ENCODE peak calls at places on chromosome 13, in ten cellular contexts. One of them, this sample, is unnamed.

GRCh38 chr13:113588394-113589111 is 4.0 kb downstream of the TFDP1 start:
- DNase-seq in brain microvascular endothelial cell: no peak
- DNase-seq in A549: no peak
- DNase-seq in colonic mucosa: peak
- DNase-seq in uterus: peak
- DNase-seq in suprapubic skin: peak
- DNase-seq in dorsolateral prefrontal cortex: peak
- DNase-seq in thoracic aorta: no peak
- DNase-seq in right atrium auricular region: peak
- DNase-seq in IMR-90: no peak
- DNase-seq in this sample: no peak

GRCh38 chr13:32829269-32829668 is 187.0 kb upstream of the KL start:
- DNase-seq in brain microvascular endothelial cell: peak
- DNase-seq in A549: no peak
- DNase-seq in colonic mucosa: no peak
- DNase-seq in uterus: no peak
- DNase-seq in suprapubic skin: no peak
- DNase-seq in dorsolateral prefrontal cortex: no peak
- DNase-seq in thoracic aorta: no peak
- DNase-seq in right atrium auricular region: no peak
- DNase-seq in IMR-90: no peak
- DNase-seq in this sample: no peak

GRCh38 chr13:72495681-72496080 is 231.7 kb downstream of the MZT1 start:
- DNase-seq in brain microvascular endothelial cell: no peak
- DNase-seq in A549: no peak
- DNase-seq in colonic mucosa: no peak
- DNase-seq in uterus: no peak
- DNase-seq in suprapubic skin: no peak
- DNase-seq in dorsolateral prefrontal cortex: no peak
- DNase-seq in thoracic aorta: no peak
- DNase-seq in right atrium auricular region: no peak
- DNase-seq in IMR-90: no peak
- DNase-seq in this sample: no peak

GRCh38 chr13:24274452-24274971 is 34.9 kb upstream of the C1QTNF9 start:
- DNase-seq in brain microvascular endothelial cell: no peak
- DNase-seq in A549: no peak
- DNase-seq in colonic mucosa: no peak
- DNase-seq in uterus: no peak
- DNase-seq in suprapubic skin: no peak
- DNase-seq in dorsolateral prefrontal cortex: no peak
- DNase-seq in thoracic aorta: no peak
- DNase-seq in right atrium auricular region: peak
- DNase-seq in IMR-90: peak
- DNase-seq in this sample: no peak

GRCh38 chr13:79880820-79881219 is 399.9 kb downstream of the NDFIP2 start:
- DNase-seq in brain microvascular endothelial cell: no peak
- DNase-seq in A549: no peak
- DNase-seq in colonic mucosa: no peak
- DNase-seq in uterus: no peak
- DNase-seq in suprapubic skin: no peak
- DNase-seq in dorsolateral prefrontal cortex: no peak
- DNase-seq in thoracic aorta: no peak
- DNase-seq in right atrium auricular region: no peak
- DNase-seq in IMR-90: no peak
- DNase-seq in this sample: no peak

GRCh38 chr13:62119739-62120700 is 704.4 kb upstream of the PCDH20 start:
- DNase-seq in brain microvascular endothelial cell: no peak
- DNase-seq in A549: peak
- DNase-seq in colonic mucosa: no peak
- DNase-seq in uterus: no peak
- DNase-seq in suprapubic skin: no peak
- DNase-seq in dorsolateral prefrontal cortex: no peak
- DNase-seq in thoracic aorta: no peak
- DNase-seq in right atrium auricular region: no peak
- DNase-seq in IMR-90: peak
- DNase-seq in this sample: peak

GRCh38 chr13:29861694-29862110 is 11.3 kb upstream of the UBL3 start:
- DNase-seq in brain microvascular endothelial cell: peak
- DNase-seq in A549: no peak
- DNase-seq in colonic mucosa: no peak
- DNase-seq in uterus: no peak
- DNase-seq in suprapubic skin: no peak
- DNase-seq in dorsolateral prefrontal cortex: no peak
- DNase-seq in thoracic aorta: no peak
- DNase-seq in right atrium auricular region: no peak
- DNase-seq in IMR-90: peak
- DNase-seq in this sample: no peak

GRCh38 chr13:94480672-94481145 is 1.2 kb upstream of the DCT start:
- DNase-seq in brain microvascular endothelial cell: no peak
- DNase-seq in A549: no peak
- DNase-seq in colonic mucosa: no peak
- DNase-seq in uterus: no peak
- DNase-seq in suprapubic skin: no peak
- DNase-seq in dorsolateral prefrontal cortex: no peak
- DNase-seq in thoracic aorta: no peak
- DNase-seq in right atrium auricular region: no peak
- DNase-seq in IMR-90: peak
- DNase-seq in this sample: peak

GRCh38 chr13:48066310-48066989 is 28.5 kb downstream of the MED4 start:
- DNase-seq in brain microvascular endothelial cell: no peak
- DNase-seq in A549: no peak
- DNase-seq in colonic mucosa: no peak
- DNase-seq in uterus: no peak
- DNase-seq in suprapubic skin: no peak
- DNase-seq in dorsolateral prefrontal cortex: no peak
- DNase-seq in thoracic aorta: no peak
- DNase-seq in right atrium auricular region: no peak
- DNase-seq in IMR-90: peak
- DNase-seq in this sample: no peak

GRCh38 chr13:74444161-74444571 is 310.0 kb upstream of the KLF12 start:
- DNase-seq in brain microvascular endothelial cell: no peak
- DNase-seq in A549: no peak
- DNase-seq in colonic mucosa: no peak
- DNase-seq in uterus: no peak
- DNase-seq in suprapubic skin: no peak
- DNase-seq in dorsolateral prefrontal cortex: no peak
- DNase-seq in thoracic aorta: no peak
- DNase-seq in right atrium auricular region: no peak
- DNase-seq in IMR-90: no peak
- DNase-seq in this sample: peak

GRCh38 chr13:44148159-44148929 is 225.3 kb upstream of the SERP2 start:
- DNase-seq in brain microvascular endothelial cell: no peak
- DNase-seq in A549: no peak
- DNase-seq in colonic mucosa: no peak
- DNase-seq in uterus: no peak
- DNase-seq in suprapubic skin: no peak
- DNase-seq in dorsolateral prefrontal cortex: no peak
- DNase-seq in thoracic aorta: no peak
- DNase-seq in right atrium auricular region: no peak
- DNase-seq in IMR-90: peak
- DNase-seq in this sample: no peak

GRCh38 chr13:45068036-45069001 is 52.0 kb upstream of the GTF2F2 start:
- DNase-seq in brain microvascular endothelial cell: no peak
- DNase-seq in A549: no peak
- DNase-seq in colonic mucosa: no peak
- DNase-seq in uterus: no peak
- DNase-seq in suprapubic skin: no peak
- DNase-seq in dorsolateral prefrontal cortex: no peak
- DNase-seq in thoracic aorta: no peak
- DNase-seq in right atrium auricular region: no peak
- DNase-seq in IMR-90: no peak
- DNase-seq in this sample: no peak

GRCh38 chr13:107835339-107836018 is 379.9 kb downstream of the LIG4 start:
- DNase-seq in brain microvascular endothelial cell: peak
- DNase-seq in A549: no peak
- DNase-seq in colonic mucosa: no peak
- DNase-seq in uterus: no peak
- DNase-seq in suprapubic skin: no peak
- DNase-seq in dorsolateral prefrontal cortex: no peak
- DNase-seq in thoracic aorta: no peak
- DNase-seq in right atrium auricular region: no peak
- DNase-seq in IMR-90: peak
- DNase-seq in this sample: peak

GRCh38 chr13:42653694-42654093 is 79.7 kb downstream of the TNFSF11 start:
- DNase-seq in brain microvascular endothelial cell: no peak
- DNase-seq in A549: no peak
- DNase-seq in colonic mucosa: no peak
- DNase-seq in uterus: no peak
- DNase-seq in suprapubic skin: no peak
- DNase-seq in dorsolateral prefrontal cortex: no peak
- DNase-seq in thoracic aorta: no peak
- DNase-seq in right atrium auricular region: no peak
- DNase-seq in IMR-90: no peak
- DNase-seq in this sample: no peak

GRCh38 chr13:73275163-73275562 is 216.4 kb downstream of the KLF5 start:
- DNase-seq in brain microvascular endothelial cell: no peak
- DNase-seq in A549: no peak
- DNase-seq in colonic mucosa: no peak
- DNase-seq in uterus: no peak
- DNase-seq in suprapubic skin: no peak
- DNase-seq in dorsolateral prefrontal cortex: no peak
- DNase-seq in thoracic aorta: no peak
- DNase-seq in right atrium auricular region: no peak
- DNase-seq in IMR-90: no peak
- DNase-seq in this sample: no peak

DNA sequence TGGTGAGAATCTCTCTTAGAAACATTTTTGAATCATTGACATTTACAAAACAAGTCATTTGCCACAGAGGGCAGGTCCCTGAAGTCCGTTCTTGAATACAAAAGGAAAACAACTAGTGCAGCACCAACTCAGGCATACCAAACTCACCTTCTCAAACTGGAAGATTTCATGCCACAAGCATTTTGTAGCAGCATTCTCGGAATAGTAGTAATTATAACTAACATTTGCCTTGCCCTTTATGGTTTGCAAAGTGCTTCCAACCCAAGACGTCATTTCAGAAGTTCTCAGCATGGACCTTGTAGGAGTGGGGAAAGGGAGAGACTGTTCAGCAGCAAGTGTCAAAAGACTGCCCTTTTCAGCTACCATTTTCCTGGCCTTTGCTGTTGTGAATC is 344.6 kb downstream of the RFC3 start:
- DNase-seq in brain microvascular endothelial cell: no peak
- DNase-seq in A549: no peak
- DNase-seq in colonic mucosa: no peak
- DNase-seq in uterus: no peak
- DNase-seq in suprapubic skin: no peak
- DNase-seq in dorsolateral prefrontal cortex: no peak
- DNase-seq in thoracic aorta: no peak
- DNase-seq in right atrium auricular region: no peak
- DNase-seq in IMR-90: peak
- DNase-seq in this sample: peak
- H3K4me3 ChIP-seq in brain microvascular endothelial cell: no peak
- H3K4me3 ChIP-seq in A549: no peak
- H3K4me3 ChIP-seq in colonic mucosa: no peak
- H3K4me3 ChIP-seq in uterus: peak
- H3K4me3 ChIP-seq in suprapubic skin: peak
- H3K4me3 ChIP-seq in dorsolateral prefrontal cortex: no peak
- H3K4me3 ChIP-seq in thoracic aorta: peak
- H3K4me3 ChIP-seq in right atrium auricular region: peak
- H3K4me3 ChIP-seq in IMR-90: peak
- H3K4me3 ChIP-seq in this sample: no peak

DNA sequence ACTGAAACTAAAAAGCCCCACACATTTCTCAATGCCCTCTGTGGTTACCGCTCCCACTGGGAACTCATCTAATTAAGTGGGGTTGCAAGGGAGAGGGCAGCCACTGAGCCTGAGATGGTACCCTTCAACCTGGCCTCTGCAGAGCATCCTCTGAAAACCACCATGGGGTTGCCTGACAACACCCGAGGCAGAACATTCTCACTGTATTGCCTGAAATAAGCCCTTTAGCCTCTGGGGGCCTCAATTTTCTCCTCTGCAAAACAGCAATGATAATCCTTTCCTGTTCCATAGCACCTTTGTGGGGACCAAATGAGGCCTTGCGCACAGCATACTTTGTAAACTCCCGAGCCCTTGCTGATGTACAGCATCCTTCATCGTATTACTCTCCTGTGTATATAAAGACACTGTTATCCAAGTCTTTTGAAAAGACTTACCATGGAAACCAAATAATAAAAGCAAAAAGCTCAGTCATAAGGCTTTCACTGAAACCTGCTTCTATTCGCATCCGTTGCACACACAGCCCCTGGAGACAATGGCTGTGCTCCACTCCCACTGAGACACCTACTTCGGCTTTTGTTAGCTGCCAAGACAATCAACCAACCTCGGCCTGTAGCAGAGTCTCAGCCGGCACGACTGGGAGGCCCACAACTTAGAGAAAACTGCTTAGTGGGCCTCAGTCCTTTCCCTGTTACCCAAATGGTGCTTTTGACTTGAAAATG is 276.0 kb downstream of the FOXO1 start:
- DNase-seq in brain microvascular endothelial cell: no peak
- DNase-seq in A549: no peak
- DNase-seq in colonic mucosa: peak
- DNase-seq in uterus: no peak
- DNase-seq in suprapubic skin: no peak
- DNase-seq in dorsolateral prefrontal cortex: no peak
- DNase-seq in thoracic aorta: no peak
- DNase-seq in right atrium auricular region: no peak
- DNase-seq in IMR-90: no peak
- DNase-seq in this sample: no peak
- TF ChIP-seq CTCF in brain microvascular endothelial cell: no peak
- TF ChIP-seq CTCF in A549: no peak
- TF ChIP-seq CTCF in colonic mucosa: no peak
- TF ChIP-seq CTCF in uterus: no peak
- TF ChIP-seq CTCF in suprapubic skin: no peak
- TF ChIP-seq CTCF in dorsolateral prefrontal cortex: no peak
- TF ChIP-seq CTCF in thoracic aorta: no peak
- TF ChIP-seq CTCF in right atrium auricular region: no peak
- TF ChIP-seq CTCF in IMR-90: no peak
- TF ChIP-seq CTCF in this sample: no peak

DNA sequence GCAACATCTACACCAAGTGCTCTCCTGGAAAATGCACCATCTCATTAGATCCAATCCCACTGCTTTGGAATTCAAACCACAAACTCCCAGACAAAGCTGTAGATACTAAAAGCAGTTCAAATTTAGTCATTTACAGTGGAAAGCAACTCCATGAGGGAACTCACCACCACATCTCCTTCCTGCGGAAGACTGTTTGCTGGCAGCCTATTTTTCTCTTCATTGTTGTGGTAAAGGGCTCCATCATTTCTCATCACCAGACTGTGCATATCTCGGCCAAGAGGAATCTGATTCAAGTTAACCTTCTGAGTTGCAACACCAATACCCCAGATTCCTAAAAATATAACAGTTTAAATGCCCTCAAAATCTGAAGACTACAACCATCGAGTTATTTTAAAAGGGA is 8.4 kb downstream of the SPRYD7 start:
- DNase-seq in brain microvascular endothelial cell: peak
- DNase-seq in A549: no peak
- DNase-seq in colonic mucosa: no peak
- DNase-seq in uterus: no peak
- DNase-seq in suprapubic skin: no peak
- DNase-seq in dorsolateral prefrontal cortex: no peak
- DNase-seq in thoracic aorta: no peak
- DNase-seq in right atrium auricular region: no peak
- DNase-seq in IMR-90: peak
- DNase-seq in this sample: peak
- H3K4me3 ChIP-seq in brain microvascular endothelial cell: no peak
- H3K4me3 ChIP-seq in A549: no peak
- H3K4me3 ChIP-seq in colonic mucosa: no peak
- H3K4me3 ChIP-seq in uterus: no peak
- H3K4me3 ChIP-seq in suprapubic skin: no peak
- H3K4me3 ChIP-seq in dorsolateral prefrontal cortex: no peak
- H3K4me3 ChIP-seq in thoracic aorta: no peak
- H3K4me3 ChIP-seq in right atrium auricular region: no peak
- H3K4me3 ChIP-seq in IMR-90: no peak
- H3K4me3 ChIP-seq in this sample: no peak

GRCh38 chr13:102769679-102770078 is 3.9 kb downstream of the TEX30 start:
- DNase-seq in brain microvascular endothelial cell: no peak
- DNase-seq in A549: no peak
- DNase-seq in colonic mucosa: no peak
- DNase-seq in uterus: no peak
- DNase-seq in suprapubic skin: no peak
- DNase-seq in dorsolateral prefrontal cortex: no peak
- DNase-seq in thoracic aorta: no peak
- DNase-seq in right atrium auricular region: no peak
- DNase-seq in IMR-90: peak
- DNase-seq in this sample: no peak
- TF ChIP-seq CTCF in brain microvascular endothelial cell: no peak
- TF ChIP-seq CTCF in A549: no peak
- TF ChIP-seq CTCF in colonic mucosa: no peak
- TF ChIP-seq CTCF in uterus: peak
- TF ChIP-seq CTCF in suprapubic skin: no peak
- TF ChIP-seq CTCF in dorsolateral prefrontal cortex: no peak
- TF ChIP-seq CTCF in thoracic aorta: no peak
- TF ChIP-seq CTCF in right atrium auricular region: no peak
- TF ChIP-seq CTCF in IMR-90: peak
- TF ChIP-seq CTCF in this sample: no peak